ENCODE peak calls at places on chromosomes 3 and 15, in nine cellular contexts. I is H7, C is HT1080, T is H54, R is nephron progenitor cell, Q is A673, Z is EH, L is midbrain, E is GM12891. F is an unnamed sample.

GRCh38 chr3:69738859-69739203 is 433 bp upstream of the MITF start:
- DNase-seq in I (peak), C (no peak), T (no peak), R (no peak), Q (peak), Z (no peak), L (peak), E (no peak), F (no peak)

GRCh38 chr15:101014921-101015841 is 96.0 kb downstream of the LRRK1 start:
- DNase-seq in I (peak), C (peak), T (peak), R (peak), Q (peak), Z (peak), L (peak), E (peak), F (no peak)

GRCh38 chr3:50648944-50649343 is 25.8 kb upstream of the DOCK3 start:
- DNase-seq in I (no peak), C (no peak), T (no peak), R (no peak), Q (no peak), Z (no peak), L (no peak), E (no peak), F (no peak)

GRCh38 chr15:70160803-70161565 is 63.3 kb upstream of the TLE3 start:
- DNase-seq in I (no peak), C (no peak), T (no peak), R (no peak), Q (no peak), Z (no peak), L (no peak), E (no peak), F (no peak)

GRCh38 chr3:55620361-55621025 is 133.4 kb upstream of the WNT5A start:
- DNase-seq in I (peak), C (peak), T (no peak), R (no peak), Q (peak), Z (peak), L (no peak), E (no peak), F (no peak)

GRCh38 chr3:68787227-68787626 is 145.1 kb downstream of the TAFA4 start:
- DNase-seq in I (no peak), C (no peak), T (no peak), R (no peak), Q (no peak), Z (no peak), L (no peak), E (no peak), F (no peak)

GRCh38 chr3:113712129-113712528 is 15.7 kb upstream of the USF3 start:
- DNase-seq in I (no peak), C (peak), T (no peak), R (no peak), Q (no peak), Z (no peak), L (no peak), E (no peak), F (no peak)

GRCh38 chr15:60575995-60576394 is 97.1 kb upstream of the ICE2 start:
- DNase-seq in I (no peak), C (peak), T (no peak), R (no peak), Q (no peak), Z (peak), L (no peak), E (no peak), F (no peak)

GRCh38 chr3:29976871-29977270 is 629.5 kb upstream of the TGFBR2 start:
- DNase-seq in I (no peak), C (no peak), T (no peak), R (no peak), Q (no peak), Z (no peak), L (no peak), E (no peak), F (no peak)

GRCh38 chr15:57218826-57219576 is 157.3 kb upstream of the CGNL1 start:
- DNase-seq in I (peak), C (peak), T (no peak), R (no peak), Q (peak), Z (peak), L (no peak), E (no peak), F (peak)

GRCh38 chr3:62587169-62587568 is 213.8 kb upstream of the FEZF2 start:
- DNase-seq in I (no peak), C (peak), T (no peak), R (no peak), Q (no peak), Z (peak), L (no peak), E (no peak), F (peak)

GRCh38 chr15:100596792-100597191 is 5.2 kb downstream of the LINS1 start:
- DNase-seq in I (no peak), C (no peak), T (no peak), R (no peak), Q (peak), Z (no peak), L (no peak), E (no peak), F (no peak)

GRCh38 chr15:89359471-89360293 is 25.1 kb upstream of the POLG start:
- DNase-seq in I (peak), C (no peak), T (no peak), R (no peak), Q (no peak), Z (no peak), L (no peak), E (no peak), F (no peak)

GRCh38 chr3:13896473-13897154 is 16.7 kb upstream of the WNT7A start:
- DNase-seq in I (peak), C (peak), T (no peak), R (peak), Q (peak), Z (peak), L (peak), E (no peak), F (peak)

GRCh38 chr15:41968738-41969137 is 3.6 kb downstream of the EHD4 start:
- DNase-seq in I (no peak), C (no peak), T (no peak), R (no peak), Q (peak), Z (no peak), L (no peak), E (no peak), F (no peak)

GRCh38 chr3:171817074-171817748 is 6.9 kb upstream of the PLD1 start:
- DNase-seq in I (no peak), C (no peak), T (no peak), R (no peak), Q (no peak), Z (no peak), L (no peak), E (no peak), F (no peak)

GRCh38 chr3:150073031-150073430 is 102.3 kb upstream of the PFN2 start:
- DNase-seq in I (no peak), C (no peak), T (no peak), R (no peak), Q (no peak), Z (peak), L (no peak), E (no peak), F (no peak)

GRCh38 chr15:82849556-82850241 is 40.3 kb downstream of the WHAMM start:
- DNase-seq in I (peak), C (no peak), T (no peak), R (peak), Q (peak), Z (peak), L (peak), E (peak), F (peak)

GRCh38 chr15:83858820-83859505 is 205.0 kb downstream of the ADAMTSL3 start:
- DNase-seq in I (no peak), C (no peak), T (no peak), R (no peak), Q (no peak), Z (no peak), L (no peak), E (no peak), F (no peak)

GRCh38 chr15:38072507-38073277 is 138.3 kb downstream of the TMCO5A start:
- DNase-seq in I (peak), C (peak), T (peak), R (peak), Q (peak), Z (peak), L (peak), E (peak), F (peak)

GRCh38 chr3:74613060-74613459 is 1.4 kb downstream of the CNTN3 start:
- DNase-seq in I (peak), C (peak), T (no peak), R (no peak), Q (no peak), Z (peak), L (no peak), E (no peak), F (no peak)

GRCh38 chr15:99427210-99427609 is 138.6 kb upstream of the MEF2A start:
- DNase-seq in I (no peak), C (no peak), T (no peak), R (no peak), Q (no peak), Z (no peak), L (no peak), E (no peak), F (no peak)

GRCh38 chr3:147924755-147925154 is 515.6 kb downstream of the ZIC1 start:
- DNase-seq in I (no peak), C (no peak), T (no peak), R (no peak), Q (no peak), Z (peak), L (no peak), E (no peak), F (no peak)

GRCh38 chr3:37995652-37996641 is 5.4 kb downstream of the VILL start:
- DNase-seq in I (no peak), C (no peak), T (no peak), R (no peak), Q (no peak), Z (no peak), L (no peak), E (no peak), F (no peak)

GRCh38 chr15:71748327-71748726 is 62.0 kb upstream of the NR2E3 start:
- DNase-seq in I (no peak), C (peak), T (peak), R (no peak), Q (no peak), Z (peak), L (no peak), E (no peak), F (peak)

GRCh38 chr3:30686799-30687198 is 80.4 kb downstream of the TGFBR2 start:
- DNase-seq in I (no peak), C (no peak), T (no peak), R (no peak), Q (no peak), Z (no peak), L (no peak), E (no peak), F (no peak)

GRCh38 chr15:68821190-68821897 is 649 bp upstream of the ANP32A start:
- DNase-seq in I (no peak), C (peak), T (peak), R (no peak), Q (no peak), Z (no peak), L (no peak), E (no peak), F (no peak)

GRCh38 chr15:23806980-23807379 is 119.9 kb upstream of the NDN start:
- DNase-seq in I (no peak), C (no peak), T (no peak), R (no peak), Q (no peak), Z (no peak), L (no peak), E (no peak), F (no peak)

GRCh38 chr3:41900265-41900664 is 61.6 kb downstream of the ULK4 start:
- DNase-seq in I (no peak), C (peak), T (peak), R (no peak), Q (no peak), Z (peak), L (no peak), E (no peak), F (peak)